ENCODE peak calls at places on chromosomes 12 and 14, in seven cellular contexts. B is left ventricle myocardium inferior, L is PC-3, T is fibroblast of lung, O is DND-41, F is uterus, I is ovary. N is an unnamed sample.

GRCh38 chr14:78154827-78155226 is 15.3 kb upstream of the NRXN3 start:
- DNase-seq in B (no peak), L (no peak), T (peak; percentile 9), O (no peak), F (no peak), I (no peak), N (no peak)

GRCh38 chr12:63151898-63152700 is 1.1 kb upstream of the AVPR1A start:
- DNase-seq in B (peak; percentile 20), L (peak; percentile 57), T (peak; percentile 38), O (peak; percentile 38), F (peak; percentile 39), I (peak; percentile 37), N (no peak)

GRCh38 chr12:53552346-53553327 is 45.4 kb upstream of the NPFF start:
- DNase-seq in B (no peak), L (no peak), T (no peak), O (no peak), F (no peak), I (no peak), N (no peak)

GRCh38 chr12:51984657-51985056 is 22.1 kb upstream of the TAMALIN start:
- DNase-seq in B (no peak), L (no peak), T (no peak), O (no peak), F (no peak), I (no peak), N (no peak)

GRCh38 chr14:24231263-24232120 is 675 bp downstream of the NEDD8 start:
- DNase-seq in B (no peak), L (no peak), T (no peak), O (no peak), F (no peak), I (no peak), N (no peak)

GRCh38 chr14:26841920-26842741 is 244.3 kb upstream of the NOVA1 start:
- DNase-seq in B (no peak), L (peak; percentile 98), T (peak; percentile 97), O (no peak), F (peak; percentile 85), I (peak; percentile 32), N (no peak)

GRCh38 chr14:78007160-78007559 is 163.0 kb upstream of the NRXN3 start:
- DNase-seq in B (no peak), L (no peak), T (peak; percentile 76), O (no peak), F (no peak), I (no peak), N (no peak)

GRCh38 chr12:116508145-116509121 is 50.7 kb upstream of the MAP1LC3B2 start:
- DNase-seq in B (peak; percentile 70), L (peak; percentile 26), T (peak; percentile 20), O (no peak), F (peak; percentile 59), I (peak; percentile 82), N (peak; percentile 7)

GRCh38 chr12:4909734-4910501 is at the start of gene KCNA1:
- DNase-seq in B (no peak), L (no peak), T (peak; percentile 38), O (no peak), F (no peak), I (no peak), N (no peak)

GRCh38 chr14:103518416-103519042 is 4.1 kb downstream of the CKB start:
- DNase-seq in B (peak; percentile 66), L (peak; percentile 71), T (no peak), O (peak; percentile 63), F (peak; percentile 76), I (peak; percentile 85), N (peak; percentile 44)

GRCh38 chr14:89720741-89721315 is 233.7 kb downstream of the EFCAB11 start:
- DNase-seq in B (peak; percentile 23), L (no peak), T (peak; percentile 5), O (peak; percentile 94), F (peak; percentile 16), I (no peak), N (peak; percentile 75)

GRCh38 chr14:36820901-36821300 is 159.2 kb downstream of the PAX9 start:
- DNase-seq in B (no peak), L (no peak), T (no peak), O (no peak), F (no peak), I (no peak), N (no peak)

GRCh38 chr12:116766746-116767145 is 28.6 kb downstream of the RNFT2 start:
- DNase-seq in B (no peak), L (no peak), T (no peak), O (no peak), F (no peak), I (no peak), N (no peak)

GRCh38 chr14:31229009-31229408 is 21.4 kb upstream of the HECTD1 start:
- DNase-seq in B (no peak), L (peak; percentile 11), T (no peak), O (no peak), F (no peak), I (no peak), N (no peak)

GRCh38 chr12:105671720-105672119 is 341.2 kb downstream of the C12orf75 start:
- DNase-seq in B (no peak), L (no peak), T (peak; percentile 39), O (no peak), F (no peak), I (no peak), N (no peak)

GRCh38 chr12:121916719-121917118 is 1.7 kb upstream of the CFAP251 start:
- DNase-seq in B (no peak), L (peak; percentile 46), T (peak; percentile 20), O (peak; percentile 22), F (peak; percentile 25), I (no peak), N (no peak)

GRCh38 chr14:105146976-105147700 is 21.4 kb downstream of the JAG2 start:
- DNase-seq in B (peak; percentile 12), L (no peak), T (no peak), O (no peak), F (no peak), I (no peak), N (no peak)

GRCh38 chr14:101253948-101254347 is 307.3 kb upstream of the DIO3 start:
- DNase-seq in B (no peak), L (no peak), T (no peak), O (no peak), F (no peak), I (no peak), N (no peak)

GRCh38 chr12:91618281-91618680 is 435.7 kb upstream of the DCN start:
- DNase-seq in B (no peak), L (peak; percentile 45), T (no peak), O (no peak), F (no peak), I (no peak), N (no peak)

GRCh38 chr12:104505095-104505819 is 48.5 kb downstream of the CHST11 start:
- DNase-seq in B (no peak), L (no peak), T (peak; percentile 40), O (no peak), F (no peak), I (no peak), N (no peak)

GRCh38 chr14:52961060-52961639 is 10.3 kb upstream of the FERMT2 start:
- DNase-seq in B (peak; percentile 29), L (peak; percentile 88), T (peak; percentile 55), O (peak; percentile 66), F (peak; percentile 67), I (peak; percentile 54), N (no peak)

GRCh38 chr14:28776482-28777266 is 10.1 kb downstream of the FOXG1 start:
- DNase-seq in B (no peak), L (no peak), T (no peak), O (no peak), F (no peak), I (no peak), N (no peak)

GRCh38 chr14:73752297-73752992 is 38.3 kb upstream of the PNMA1 start:
- DNase-seq in B (peak; percentile 81), L (peak; percentile 64), T (peak; percentile 80), O (no peak), F (peak; percentile 72), I (peak; percentile 82), N (peak; percentile 60)

GRCh38 chr12:69464433-69464832 is 5.8 kb upstream of the FRS2 start:
- DNase-seq in B (no peak), L (no peak), T (no peak), O (no peak), F (no peak), I (no peak), N (no peak)

GRCh38 chr12:10618338-10618987 is 5.1 kb upstream of the MAGOHB start:
- DNase-seq in B (no peak), L (peak; percentile 85), T (peak; percentile 89), O (no peak), F (no peak), I (no peak), N (no peak)

GRCh38 chr12:52006726-52007157 is at the start of gene TAMALIN:
- DNase-seq in B (peak; percentile 79), L (no peak), T (peak; percentile 53), O (peak; percentile 81), F (peak; percentile 75), I (peak; percentile 88), N (peak; percentile 88)

GRCh38 chr12:100326208-100326607 is 30.7 kb upstream of the SLC17A8 start:
- DNase-seq in B (no peak), L (no peak), T (no peak), O (no peak), F (no peak), I (no peak), N (no peak)

DNA sequence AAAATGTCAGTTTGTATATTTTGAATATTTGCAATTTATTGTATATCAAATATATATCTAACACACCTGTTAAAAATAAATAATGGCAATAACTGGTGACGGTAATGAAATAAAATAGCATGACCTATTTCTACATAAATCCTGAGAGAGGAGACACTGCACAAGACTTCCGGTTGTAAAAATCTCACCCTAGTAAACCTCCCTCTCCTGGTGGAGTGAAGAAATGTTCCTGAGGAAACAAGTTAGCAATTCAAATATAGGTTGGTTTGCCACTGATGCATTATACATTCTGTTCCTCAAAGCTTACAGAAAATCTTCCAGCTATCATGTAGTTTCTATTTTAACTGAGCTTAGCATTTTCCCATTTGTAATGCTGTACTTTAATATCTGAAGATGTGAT is 166.2 kb upstream of the SYT10 start:
- DNase-seq in B (no peak), L (peak; percentile 50), T (no peak), O (no peak), F (no peak), I (no peak), N (no peak)
- TF ChIP-seq CTCF in B (peak; percentile 21), L (peak; percentile 62), T (no peak), O (peak; percentile 23), F (no peak), I (no peak), N (no peak)

GRCh38 chr12:124008629-124009028 is 35.6 kb downstream of the ZNF664 start:
- DNase-seq in B (no peak), L (no peak), T (no peak), O (no peak), F (no peak), I (no peak), N (no peak)
- H3K4me3 ChIP-seq in B (no peak overlapping the region), L (no peak overlapping the region), T (no peak overlapping the region), O (no peak overlapping the region), F (no peak overlapping the region), I (no peak overlapping the region), N (no peak overlapping the region)

DNA sequence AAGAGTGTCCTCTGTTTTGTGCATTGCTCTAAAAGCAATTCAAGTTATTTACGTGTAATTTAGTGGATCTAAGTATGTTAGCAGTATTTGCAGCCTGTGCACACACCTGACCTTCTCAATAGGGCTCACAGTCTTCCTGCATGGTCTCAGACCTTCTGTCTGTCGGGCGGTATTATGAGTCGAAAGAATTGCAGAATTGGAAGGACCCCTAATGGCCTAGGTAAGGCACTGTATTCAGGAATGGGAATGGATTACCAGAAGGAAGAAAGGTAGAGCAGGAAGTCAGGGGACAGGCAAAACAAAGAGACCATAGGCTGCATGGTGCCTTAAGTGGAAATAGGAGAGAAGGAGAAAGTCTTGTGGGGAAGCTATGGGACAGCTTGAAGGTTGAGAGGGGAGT is 341.6 kb downstream of the VRK1 start:
- DNase-seq in B (no peak), L (peak; percentile 25), T (no peak), O (no peak), F (no peak), I (no peak), N (no peak)
- H3K4me1 ChIP-seq in B (no peaks in the 10 kb centered on the region), L (no peaks in the 10 kb centered on the region), T (no peaks in the 10 kb centered on the region), O (no peaks in the 10 kb centered on the region), F (no peaks in the 10 kb centered on the region), I (no peaks in the 10 kb centered on the region), N (no peaks in the 10 kb centered on the region)

GRCh38 chr12:108519558-108519957 is 4.5 kb downstream of the FICD start:
- DNase-seq in B (no peak), L (no peak), T (no peak), O (no peak), F (no peak), I (no peak), N (no peak)
- TF ChIP-seq CTCF in B (no peak), L (peak; percentile 48), T (no peak), O (peak; percentile 41), F (no peak), I (no peak), N (no peak)